ENCODE peak calls at places on chromosomes 7 and 10, in five cellular contexts. D is mesenchymal stem cell, F is neuronal stem cell, S is H1, O is trophoblast cell. H is an unnamed sample.
A peak's percentile ranks its signal among the peaks of the same experiment; 100 is the strongest.

GRCh38 chr7:20488850-20489249 is 126.6 kb upstream of the ABCB5 start:
- DNase-seq in D (no peak), F (no peak), S (no peak), O (no peak), H (no peak)

GRCh38 chr7:36683111-36683510 is 41.2 kb downstream of the AOAH start:
- DNase-seq in D (no peak), F (no peak), S (no peak), O (peak; percentile 34), H (no peak)

GRCh38 chr10:777913-778479 is 88.5 kb upstream of the DIP2C start:
- DNase-seq in D (no peak), F (no peak), S (no peak), O (no peak), H (no peak)

GRCh38 chr10:69898524-69898923 is 96.8 kb downstream of the COL13A1 start:
- DNase-seq in D (no peak), F (no peak), S (no peak), O (no peak), H (no peak)

GRCh38 chr7:17781491-17782215 is 158.6 kb downstream of the SNX13 start:
- DNase-seq in D (peak; percentile 28), F (no peak), S (no peak), O (no peak), H (no peak)

GRCh38 chr7:51261950-51262795 is 54.4 kb downstream of the COBL start:
- DNase-seq in D (no peak), F (no peak), S (peak; percentile 37), O (no peak), H (no peak)

GRCh38 chr10:102154466-102155116 is 2.4 kb downstream of the NOLC1 start:
- DNase-seq in D (no peak), F (no peak), S (no peak), O (peak; percentile 82), H (no peak)

GRCh38 chr7:232571-233455 is 40.4 kb downstream of the FAM20C start:
- DNase-seq in D (peak; percentile 64), F (no peak), S (no peak), O (no peak), H (no peak)

GRCh38 chr7:148929176-148929575 is 45.1 kb upstream of the EZH2 start:
- DNase-seq in D (no peak), F (no peak), S (no peak), O (no peak), H (no peak)

GRCh38 chr7:131109757-131110293 is 217.9 kb upstream of the MKLN1 start:
- DNase-seq in D (peak; percentile 91), F (peak; percentile 68), S (peak; percentile 75), O (peak; percentile 69), H (peak; percentile 87)

GRCh38 chr10:104197364-104197763 is 34.8 kb downstream of the CFAP43 start:
- DNase-seq in D (no peak), F (no peak), S (no peak), O (no peak), H (no peak)

GRCh38 chr10:28200804-28201203 is 102.1 kb downstream of the MPP7 start:
- DNase-seq in D (no peak), F (no peak), S (no peak), O (no peak), H (no peak)

GRCh38 chr7:117857718-117858117 is 15.5 kb downstream of the CTTNBP2 start:
- DNase-seq in D (no peak), F (no peak), S (no peak), O (no peak), H (no peak)

GRCh38 chr10:124049484-124049883 is 43.9 kb downstream of the CHST15 start:
- DNase-seq in D (peak; percentile 48), F (no peak), S (no peak), O (no peak), H (no peak)

GRCh38 chr10:101135151-101136006 is 4.3 kb downstream of the TLX1 start:
- DNase-seq in D (no peak), F (no peak), S (no peak), O (no peak), H (peak; percentile 40)

GRCh38 chr10:132437511-132437910 is 40.5 kb downstream of the PWWP2B start:
- DNase-seq in D (no peak), F (no peak), S (no peak), O (no peak), H (no peak)

GRCh38 chr10:101897633-101898032 is 54.0 kb upstream of the KCNIP2 start:
- DNase-seq in D (peak; percentile 44), F (no peak), S (no peak), O (no peak), H (no peak)

GRCh38 chr10:125824736-125825135 is 1.4 kb downstream of the BCCIP start:
- DNase-seq in D (peak; percentile 22), F (no peak), S (no peak), O (no peak), H (no peak)

GRCh38 chr7:81638216-81638615 is 131.6 kb downstream of the HGF start:
- DNase-seq in D (peak; percentile 67), F (no peak), S (no peak), O (no peak), H (no peak)

GRCh38 chr7:49852619-49853462 is 79.4 kb downstream of the VWC2 start:
- DNase-seq in D (peak; percentile 9), F (peak; percentile 75), S (peak; percentile 75), O (peak; percentile 15), H (peak; percentile 70)

GRCh38 chr10:80405636-80406035 is 2.7 kb upstream of the PRXL2A start:
- DNase-seq in D (peak; percentile 66), F (no peak), S (no peak), O (no peak), H (no peak)

GRCh38 chr10:91162050-91162494 is 58.4 kb upstream of the PCGF5 start:
- DNase-seq in D (peak; percentile 38), F (no peak), S (no peak), O (no peak), H (no peak)

GRCh38 chr7:43260980-43261878 is 148.8 kb downstream of the HECW1 start:
- DNase-seq in D (peak; percentile 87), F (peak; percentile 77), S (peak; percentile 87), O (peak; percentile 72), H (peak; percentile 79)

GRCh38 chr10:79241990-79242619 is 105.2 kb upstream of the PPIF start:
- DNase-seq in D (peak; percentile 86), F (no peak), S (peak; percentile 69), O (peak; percentile 69), H (peak; percentile 62)

GRCh38 chr10:26780106-26780792 is 80.5 kb downstream of the ABI1 start:
- DNase-seq in D (no peak), F (no peak), S (no peak), O (peak; percentile 40), H (no peak)

GRCh38 chr10:17851611-17852010 is 42.5 kb downstream of the MRC1 start:
- DNase-seq in D (no peak), F (no peak), S (no peak), O (no peak), H (no peak)

GRCh38 chr10:4074559-4075407 is 289.8 kb upstream of the KLF6 start:
- DNase-seq in D (peak; percentile 75), F (no peak), S (no peak), O (peak; percentile 30), H (no peak)

GRCh38 chr7:66597472-66597871 is 31.2 kb upstream of the KCTD7 start:
- DNase-seq in D (no peak), F (no peak), S (no peak), O (no peak), H (no peak)

GRCh38 chr7:41824284-41824683 is 121.4 kb upstream of the INHBA start:
- DNase-seq in D (no peak), F (no peak), S (no peak), O (no peak), H (no peak)

GRCh38 chr7:83072576-83073517 is 89.8 kb downstream of the PCLO start:
- DNase-seq in D (no peak), F (no peak), S (no peak), O (no peak), H (no peak)

GRCh38 chr10:13079776-13080050 is 20.2 kb upstream of the OPTN start:
- DNase-seq in D (no peak), F (no peak), S (no peak), O (no peak), H (no peak)

GRCh38 chr7:36011588-36011965 is 141.5 kb upstream of the EEPD1 start:
- DNase-seq in D (no peak), F (no peak), S (no peak), O (no peak), H (peak; percentile 42)

GRCh38 chr7:45157653-45158401 is at the start of gene RAMP3:
- DNase-seq in D (no peak), F (no peak), S (peak; percentile 67), O (no peak), H (no peak)

DNA sequence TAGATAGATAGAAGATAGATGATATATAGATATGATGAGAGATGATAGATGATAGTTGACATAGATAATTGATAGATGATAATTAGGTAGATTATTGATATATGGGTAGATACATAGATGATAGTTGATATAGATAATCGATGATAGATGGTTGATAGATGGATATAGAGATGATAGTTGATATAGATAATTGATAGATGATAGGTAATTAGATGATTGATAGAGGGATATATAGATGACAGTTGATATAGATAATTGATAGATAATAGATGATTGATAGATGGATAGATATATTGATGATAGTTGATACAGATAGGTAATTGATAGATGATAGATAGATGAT is 72.3 kb downstream of the PRR15 start:
- DNase-seq in D (no peak), F (no peak), S (no peak), O (no peak), H (no peak)
- H2BK12ac ChIP-seq in D (no peak overlapping the region), F (no peak overlapping the region), S (no peak overlapping the region), O (no peak overlapping the region), H (no peak overlapping the region)

GRCh38 chr7:73939528-73939927 is 78.6 kb downstream of the TMEM270 start:
- DNase-seq in D (no peak), F (no peak), S (no peak), O (no peak), H (no peak)
- H2BK12ac ChIP-seq in D (no peak overlapping the region), F (no peak overlapping the region), S (no peak overlapping the region), O (no peak overlapping the region), H (no peak overlapping the region)

DNA sequence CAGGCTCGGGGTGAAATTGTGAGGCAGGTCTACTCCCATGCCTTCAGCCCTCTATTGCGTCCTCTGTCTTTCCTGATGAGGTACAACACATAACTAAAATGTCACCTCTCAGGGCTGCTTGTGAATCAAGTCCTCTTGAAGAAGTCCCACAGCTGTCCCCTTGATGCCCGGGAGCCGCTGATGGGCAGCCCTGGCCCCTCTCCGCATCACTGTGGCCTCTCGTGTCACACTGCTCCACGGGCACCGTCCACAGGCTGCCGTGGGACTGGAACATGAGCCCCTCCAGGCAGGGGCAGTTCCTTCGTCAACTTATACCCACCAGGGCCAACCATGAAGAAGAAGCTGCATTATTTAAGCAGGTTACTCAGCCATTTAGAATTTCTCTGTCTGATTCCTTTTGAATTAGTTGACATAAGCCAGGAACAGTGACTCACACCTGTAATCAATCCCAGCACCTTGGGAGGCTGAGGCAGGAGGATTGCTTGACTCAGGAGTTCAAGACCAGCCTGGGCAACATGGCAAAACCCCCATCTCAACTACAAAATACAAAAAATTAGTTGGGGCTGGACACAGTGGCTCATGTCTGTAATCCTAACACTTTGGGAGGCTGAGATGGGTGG is 58.5 kb upstream of the UBE3C start:
- DNase-seq in D (no peak), F (no peak), S (no peak), O (no peak), H (no peak)
- H2BK12ac ChIP-seq in D (no peak overlapping the region), F (no peak overlapping the region), S (no peak overlapping the region), O (no peak overlapping the region), H (no peak overlapping the region)

DNA sequence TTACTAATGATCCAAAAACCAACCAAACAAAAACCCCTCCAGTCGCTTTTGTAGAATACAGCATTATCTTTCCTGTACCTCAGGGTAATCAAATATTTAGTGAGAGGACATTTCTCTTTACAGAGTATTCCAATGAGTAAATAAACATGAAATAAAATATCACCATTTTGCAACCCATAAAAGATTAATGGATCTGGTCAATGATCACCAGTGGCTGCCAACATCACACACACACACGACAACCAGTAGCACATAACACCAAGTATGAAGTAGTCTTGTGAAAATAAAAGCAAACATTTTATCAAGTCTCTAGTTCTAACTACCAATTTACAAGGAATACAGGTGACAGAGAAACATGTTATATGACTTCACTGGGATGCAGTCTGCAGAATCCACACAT is 188.6 kb upstream of the IMMP2L start:
- DNase-seq in D (no peak), F (no peak), S (no peak), O (no peak), H (no peak)
- H2BK12ac ChIP-seq in D (no peak overlapping the region), F (no peak overlapping the region), S (no peak overlapping the region), O (no peak overlapping the region), H (no peak overlapping the region)